ENCODE peak calls at places on chromosome 11, in six cellular contexts. D is T-helper 1 cell; L is activated CD4-positive, alpha-beta T cell treated with anti-CD3 and anti-CD28 coated beads, Interleukin-2, amount 10 ng/mL, durations not matched to agents 7 days and 5 days; N is AG20443; J is suprapubic skin; C is NCI-H2171 treated with DMSO at 0.1 percent for 48 hours. S is an unnamed sample.

GRCh38 chr11:70826541-70826943 is 425.8 kb downstream of the SHANK2 start:
- DNase-seq in D (no peak), L (no peak), N (peak), J (no peak), C (peak), S (peak)

GRCh38 chr11:81036168-81036870 is 1595.5 kb upstream of the TENM4 start:
- DNase-seq in D (no peak), L (no peak), N (no peak), J (no peak), C (no peak), S (no peak)

GRCh38 chr11:16081756-16082531 is 274.4 kb downstream of the SOX6 start:
- DNase-seq in D (no peak), L (no peak), N (no peak), J (no peak), C (no peak), S (no peak)

GRCh38 chr11:7965386-7965785 is at the start of gene NLRP10:
- DNase-seq in D (no peak), L (no peak), N (peak), J (no peak), C (no peak), S (no peak)

GRCh38 chr11:118448294-118448693 is 12.0 kb downstream of the KMT2A start:
- DNase-seq in D (peak), L (peak), N (peak), J (no peak), C (no peak), S (no peak)

GRCh38 chr11:115197433-115197832 is 306.8 kb downstream of the CADM1 start:
- DNase-seq in D (no peak), L (no peak), N (no peak), J (no peak), C (no peak), S (no peak)

GRCh38 chr11:74671520-74672196 is 59.6 kb downstream of the CHRDL2 start:
- DNase-seq in D (no peak), L (no peak), N (peak), J (no peak), C (no peak), S (no peak)

GRCh38 chr11:118488480-118489109 is 38.7 kb upstream of the TTC36 start:
- DNase-seq in D (peak), L (peak), N (peak), J (peak), C (peak), S (peak)

GRCh38 chr11:7596975-7597391 is 76.3 kb downstream of the CYB5R2 start:
- DNase-seq in D (no peak), L (no peak), N (no peak), J (no peak), C (no peak), S (no peak)

GRCh38 chr11:3786781-3787428 is 10.4 kb downstream of the NUP98 start:
- DNase-seq in D (peak), L (no peak), N (peak), J (no peak), C (no peak), S (no peak)

GRCh38 chr11:36403661-36404060 is 106.4 kb downstream of the TRAF6 start:
- DNase-seq in D (no peak), L (no peak), N (no peak), J (no peak), C (no peak), S (no peak)

GRCh38 chr11:70050243-70050642 is 27.9 kb upstream of the ANO1 start:
- DNase-seq in D (no peak), L (no peak), N (no peak), J (peak), C (no peak), S (no peak)

GRCh38 chr11:130480721-130481140 is 32.3 kb downstream of the ADAMTS15 start:
- DNase-seq in D (no peak), L (no peak), N (peak), J (no peak), C (no peak), S (no peak)

GRCh38 chr11:73454987-73455386 is 78.8 kb downstream of the RELT start:
- DNase-seq in D (no peak), L (no peak), N (no peak), J (no peak), C (no peak), S (peak)

GRCh38 chr11:2997406-2997805 is 5.3 kb upstream of the NAP1L4 start:
- DNase-seq in D (no peak), L (no peak), N (no peak), J (peak), C (no peak), S (no peak)

GRCh38 chr11:34411786-34412185 is 26.9 kb upstream of the CAT start:
- DNase-seq in D (no peak), L (no peak), N (no peak), J (no peak), C (no peak), S (no peak)

GRCh38 chr11:92580931-92581330 is 356.3 kb downstream of the FAT3 start:
- DNase-seq in D (no peak), L (no peak), N (no peak), J (no peak), C (no peak), S (no peak)

GRCh38 chr11:91163619-91164451 is 941.0 kb upstream of the CHORDC1 start:
- DNase-seq in D (no peak), L (no peak), N (no peak), J (no peak), C (no peak), S (no peak)